ENCODE peak calls at places on chromosomes 5 and 9, in seven cellular contexts. One of them, this sample, is unnamed.
A peak's percentile ranks its signal among the peaks of the same experiment; 100 is the strongest.

GRCh38 chr5:76402880-76403712 is at the start of gene IQGAP2:
- DNase-seq in LoVo: peak; percentile 87
- DNase-seq in activated effector memory CD4-positive, alpha-beta T cell treated with anti-CD3 and anti-CD28 coated beads, Interleukin-2, amount 50 U/mL, for 16 hours: peak; percentile 93
- DNase-seq in Calu3: peak; percentile 85
- DNase-seq in GM04504: no peak
- DNase-seq in NCI-H2029 treated with DMSO at 0.1 percent for 48 hours: no peak
- DNase-seq in HL-60: peak; percentile 70
- DNase-seq in this sample: peak; percentile 50

GRCh38 chr5:151126199-151126645 is 31.4 kb downstream of the ANXA6 start:
- DNase-seq in LoVo: peak; percentile 64
- DNase-seq in activated effector memory CD4-positive, alpha-beta T cell treated with anti-CD3 and anti-CD28 coated beads, Interleukin-2, amount 50 U/mL, for 16 hours: peak; percentile 88
- DNase-seq in Calu3: peak; percentile 86
- DNase-seq in GM04504: peak; percentile 27
- DNase-seq in NCI-H2029 treated with DMSO at 0.1 percent for 48 hours: peak; percentile 21
- DNase-seq in HL-60: peak; percentile 57
- DNase-seq in this sample: peak; percentile 68

GRCh38 chr9:136644343-136644592 is 18.4 kb upstream of the EGFL7 start:
- DNase-seq in LoVo: no peak
- DNase-seq in activated effector memory CD4-positive, alpha-beta T cell treated with anti-CD3 and anti-CD28 coated beads, Interleukin-2, amount 50 U/mL, for 16 hours: no peak
- DNase-seq in Calu3: no peak
- DNase-seq in GM04504: no peak
- DNase-seq in NCI-H2029 treated with DMSO at 0.1 percent for 48 hours: no peak
- DNase-seq in HL-60: no peak
- DNase-seq in this sample: no peak

GRCh38 chr5:88238732-88239131 is 29.9 kb downstream of the TMEM161B start:
- DNase-seq in LoVo: no peak
- DNase-seq in activated effector memory CD4-positive, alpha-beta T cell treated with anti-CD3 and anti-CD28 coated beads, Interleukin-2, amount 50 U/mL, for 16 hours: no peak
- DNase-seq in Calu3: no peak
- DNase-seq in GM04504: no peak
- DNase-seq in NCI-H2029 treated with DMSO at 0.1 percent for 48 hours: no peak
- DNase-seq in HL-60: no peak
- DNase-seq in this sample: no peak

GRCh38 chr5:43037929-43038510 is 2.1 kb downstream of the ANXA2R start:
- DNase-seq in LoVo: peak; percentile 59
- DNase-seq in activated effector memory CD4-positive, alpha-beta T cell treated with anti-CD3 and anti-CD28 coated beads, Interleukin-2, amount 50 U/mL, for 16 hours: peak; percentile 66
- DNase-seq in Calu3: peak; percentile 22
- DNase-seq in GM04504: no peak
- DNase-seq in NCI-H2029 treated with DMSO at 0.1 percent for 48 hours: no peak
- DNase-seq in HL-60: no peak
- DNase-seq in this sample: no peak

GRCh38 chr5:120778491-120779293 is 314.6 kb downstream of the PRR16 start:
- DNase-seq in LoVo: no peak
- DNase-seq in activated effector memory CD4-positive, alpha-beta T cell treated with anti-CD3 and anti-CD28 coated beads, Interleukin-2, amount 50 U/mL, for 16 hours: no peak
- DNase-seq in Calu3: no peak
- DNase-seq in GM04504: peak; percentile 52
- DNase-seq in NCI-H2029 treated with DMSO at 0.1 percent for 48 hours: no peak
- DNase-seq in HL-60: no peak
- DNase-seq in this sample: no peak

GRCh38 chr5:100992354-100992753 is 89.3 kb upstream of the ST8SIA4 start:
- DNase-seq in LoVo: no peak
- DNase-seq in activated effector memory CD4-positive, alpha-beta T cell treated with anti-CD3 and anti-CD28 coated beads, Interleukin-2, amount 50 U/mL, for 16 hours: no peak
- DNase-seq in Calu3: no peak
- DNase-seq in GM04504: no peak
- DNase-seq in NCI-H2029 treated with DMSO at 0.1 percent for 48 hours: no peak
- DNase-seq in HL-60: no peak
- DNase-seq in this sample: no peak

GRCh38 chr5:27020965-27021364 is 17.4 kb downstream of the CDH9 start:
- DNase-seq in LoVo: peak; percentile 34
- DNase-seq in activated effector memory CD4-positive, alpha-beta T cell treated with anti-CD3 and anti-CD28 coated beads, Interleukin-2, amount 50 U/mL, for 16 hours: no peak
- DNase-seq in Calu3: no peak
- DNase-seq in GM04504: no peak
- DNase-seq in NCI-H2029 treated with DMSO at 0.1 percent for 48 hours: no peak
- DNase-seq in HL-60: no peak
- DNase-seq in this sample: peak; percentile 2

GRCh38 chr9:5002811-5003210 is 17.7 kb downstream of the JAK2 start:
- DNase-seq in LoVo: no peak
- DNase-seq in activated effector memory CD4-positive, alpha-beta T cell treated with anti-CD3 and anti-CD28 coated beads, Interleukin-2, amount 50 U/mL, for 16 hours: no peak
- DNase-seq in Calu3: no peak
- DNase-seq in GM04504: peak; percentile 30
- DNase-seq in NCI-H2029 treated with DMSO at 0.1 percent for 48 hours: no peak
- DNase-seq in HL-60: no peak
- DNase-seq in this sample: no peak

GRCh38 chr9:104094534-104095020 is 468 bp downstream of the SMC2 start:
- DNase-seq in LoVo: no peak
- DNase-seq in activated effector memory CD4-positive, alpha-beta T cell treated with anti-CD3 and anti-CD28 coated beads, Interleukin-2, amount 50 U/mL, for 16 hours: no peak
- DNase-seq in Calu3: no peak
- DNase-seq in GM04504: no peak
- DNase-seq in NCI-H2029 treated with DMSO at 0.1 percent for 48 hours: peak; percentile 49
- DNase-seq in HL-60: no peak
- DNase-seq in this sample: peak; percentile 9

GRCh38 chr9:96136992-96137665 is 164.8 kb downstream of the HSD17B3 start:
- DNase-seq in LoVo: peak; percentile 6
- DNase-seq in activated effector memory CD4-positive, alpha-beta T cell treated with anti-CD3 and anti-CD28 coated beads, Interleukin-2, amount 50 U/mL, for 16 hours: no peak
- DNase-seq in Calu3: no peak
- DNase-seq in GM04504: peak; percentile 20
- DNase-seq in NCI-H2029 treated with DMSO at 0.1 percent for 48 hours: no peak
- DNase-seq in HL-60: no peak
- DNase-seq in this sample: no peak

GRCh38 chr9:75615284-75615683 is 275.2 kb upstream of the PCSK5 start:
- DNase-seq in LoVo: no peak
- DNase-seq in activated effector memory CD4-positive, alpha-beta T cell treated with anti-CD3 and anti-CD28 coated beads, Interleukin-2, amount 50 U/mL, for 16 hours: no peak
- DNase-seq in Calu3: no peak
- DNase-seq in GM04504: no peak
- DNase-seq in NCI-H2029 treated with DMSO at 0.1 percent for 48 hours: peak; percentile 91
- DNase-seq in HL-60: no peak
- DNase-seq in this sample: no peak

GRCh38 chr5:10982616-10983015 is 221.6 kb upstream of the DAP start:
- DNase-seq in LoVo: no peak
- DNase-seq in activated effector memory CD4-positive, alpha-beta T cell treated with anti-CD3 and anti-CD28 coated beads, Interleukin-2, amount 50 U/mL, for 16 hours: no peak
- DNase-seq in Calu3: no peak
- DNase-seq in GM04504: no peak
- DNase-seq in NCI-H2029 treated with DMSO at 0.1 percent for 48 hours: no peak
- DNase-seq in HL-60: no peak
- DNase-seq in this sample: no peak

GRCh38 chr5:55540024-55540423 is 5.3 kb upstream of the PLPP1 start:
- DNase-seq in LoVo: no peak
- DNase-seq in activated effector memory CD4-positive, alpha-beta T cell treated with anti-CD3 and anti-CD28 coated beads, Interleukin-2, amount 50 U/mL, for 16 hours: no peak
- DNase-seq in Calu3: no peak
- DNase-seq in GM04504: no peak
- DNase-seq in NCI-H2029 treated with DMSO at 0.1 percent for 48 hours: no peak
- DNase-seq in HL-60: no peak
- DNase-seq in this sample: no peak

GRCh38 chr5:4036861-4037260 is 441.2 kb downstream of the IRX1 start:
- DNase-seq in LoVo: no peak
- DNase-seq in activated effector memory CD4-positive, alpha-beta T cell treated with anti-CD3 and anti-CD28 coated beads, Interleukin-2, amount 50 U/mL, for 16 hours: no peak
- DNase-seq in Calu3: no peak
- DNase-seq in GM04504: no peak
- DNase-seq in NCI-H2029 treated with DMSO at 0.1 percent for 48 hours: no peak
- DNase-seq in HL-60: no peak
- DNase-seq in this sample: no peak

GRCh38 chr9:133357656-133358055 is 1.3 kb downstream of the SURF2 start:
- DNase-seq in LoVo: no peak
- DNase-seq in activated effector memory CD4-positive, alpha-beta T cell treated with anti-CD3 and anti-CD28 coated beads, Interleukin-2, amount 50 U/mL, for 16 hours: no peak
- DNase-seq in Calu3: no peak
- DNase-seq in GM04504: no peak
- DNase-seq in NCI-H2029 treated with DMSO at 0.1 percent for 48 hours: no peak
- DNase-seq in HL-60: no peak
- DNase-seq in this sample: no peak

GRCh38 chr5:82022499-82022898 is 50.7 kb downstream of the ATG10 start:
- DNase-seq in LoVo: no peak
- DNase-seq in activated effector memory CD4-positive, alpha-beta T cell treated with anti-CD3 and anti-CD28 coated beads, Interleukin-2, amount 50 U/mL, for 16 hours: no peak
- DNase-seq in Calu3: no peak
- DNase-seq in GM04504: no peak
- DNase-seq in NCI-H2029 treated with DMSO at 0.1 percent for 48 hours: no peak
- DNase-seq in HL-60: no peak
- DNase-seq in this sample: no peak

GRCh38 chr9:92887880-92888338 is 10.1 kb upstream of the ZNF484 start:
- DNase-seq in LoVo: no peak
- DNase-seq in activated effector memory CD4-positive, alpha-beta T cell treated with anti-CD3 and anti-CD28 coated beads, Interleukin-2, amount 50 U/mL, for 16 hours: no peak
- DNase-seq in Calu3: no peak
- DNase-seq in GM04504: no peak
- DNase-seq in NCI-H2029 treated with DMSO at 0.1 percent for 48 hours: no peak
- DNase-seq in HL-60: no peak
- DNase-seq in this sample: no peak

GRCh38 chr5:114255275-114255674 is 106.6 kb upstream of the KCNN2 start:
- DNase-seq in LoVo: no peak
- DNase-seq in activated effector memory CD4-positive, alpha-beta T cell treated with anti-CD3 and anti-CD28 coated beads, Interleukin-2, amount 50 U/mL, for 16 hours: no peak
- DNase-seq in Calu3: no peak
- DNase-seq in GM04504: no peak
- DNase-seq in NCI-H2029 treated with DMSO at 0.1 percent for 48 hours: no peak
- DNase-seq in HL-60: no peak
- DNase-seq in this sample: no peak

GRCh38 chr5:146091881-146092280 is 13.5 kb downstream of the PLAC8L1 start:
- DNase-seq in LoVo: no peak
- DNase-seq in activated effector memory CD4-positive, alpha-beta T cell treated with anti-CD3 and anti-CD28 coated beads, Interleukin-2, amount 50 U/mL, for 16 hours: no peak
- DNase-seq in Calu3: no peak
- DNase-seq in GM04504: no peak
- DNase-seq in NCI-H2029 treated with DMSO at 0.1 percent for 48 hours: no peak
- DNase-seq in HL-60: no peak
- DNase-seq in this sample: no peak

GRCh38 chr5:54455413-54456157 is at the start of gene HSPB3:
- DNase-seq in LoVo: peak; percentile 72
- DNase-seq in activated effector memory CD4-positive, alpha-beta T cell treated with anti-CD3 and anti-CD28 coated beads, Interleukin-2, amount 50 U/mL, for 16 hours: no peak
- DNase-seq in Calu3: no peak
- DNase-seq in GM04504: peak; percentile 86
- DNase-seq in NCI-H2029 treated with DMSO at 0.1 percent for 48 hours: no peak
- DNase-seq in HL-60: no peak
- DNase-seq in this sample: no peak

GRCh38 chr9:130627051-130627450 is 37.3 kb upstream of the PRDM12 start:
- DNase-seq in LoVo: no peak
- DNase-seq in activated effector memory CD4-positive, alpha-beta T cell treated with anti-CD3 and anti-CD28 coated beads, Interleukin-2, amount 50 U/mL, for 16 hours: no peak
- DNase-seq in Calu3: no peak
- DNase-seq in GM04504: no peak
- DNase-seq in NCI-H2029 treated with DMSO at 0.1 percent for 48 hours: no peak
- DNase-seq in HL-60: no peak
- DNase-seq in this sample: no peak

GRCh38 chr9:7094052-7094451 is 336.3 kb downstream of the KDM4C start:
- DNase-seq in LoVo: no peak
- DNase-seq in activated effector memory CD4-positive, alpha-beta T cell treated with anti-CD3 and anti-CD28 coated beads, Interleukin-2, amount 50 U/mL, for 16 hours: no peak
- DNase-seq in Calu3: peak; percentile 2
- DNase-seq in GM04504: no peak
- DNase-seq in NCI-H2029 treated with DMSO at 0.1 percent for 48 hours: no peak
- DNase-seq in HL-60: no peak
- DNase-seq in this sample: peak; percentile 15